ENCODE peak calls at places on chromosomes 16 and 17, in five cellular contexts. U is upper lobe of left lung, I is Caco-2, S is small intestine, P is tibial artery. B is an unnamed sample. For H3K27me3, the result is how much of the 10 kb centered on the place peaks cover.

GRCh38 chr17:58587713-58588117 is 73.3 kb upstream of the MTMR4 start:
- DNase-seq in U (no peak), I (peak), S (peak), P (peak), B (peak)

GRCh38 chr17:4566785-4567184 is 6.4 kb upstream of the GGT6 start:
- DNase-seq in U (no peak), I (peak), S (peak), P (no peak), B (no peak)

GRCh38 chr17:29138184-29138955 is 41.8 kb downstream of the MYO18A start:
- DNase-seq in U (no peak), I (no peak), S (no peak), P (peak), B (peak)

GRCh38 chr17:70241071-70241470 is 71.7 kb downstream of the KCNJ2 start:
- DNase-seq in U (no peak), I (no peak), S (no peak), P (no peak), B (no peak)

GRCh38 chr17:78898075-78898836 is 4.7 kb downstream of the CEP295NL start:
- DNase-seq in U (no peak), I (peak), S (no peak), P (no peak), B (no peak)

GRCh38 chr17:74452027-74452840 is 14.2 kb upstream of the CD300A start:
- DNase-seq in U (no peak), I (no peak), S (peak), P (no peak), B (no peak)

GRCh38 chr16:50502616-50503000 is 45.6 kb upstream of the NKD1 start:
- DNase-seq in U (no peak), I (no peak), S (no peak), P (no peak), B (no peak)

GRCh38 chr17:77326636-77327035 is 185.9 kb downstream of the SEC14L1 start:
- DNase-seq in U (no peak), I (no peak), S (no peak), P (peak), B (no peak)

GRCh38 chr17:74757502-74757901 is 9.1 kb downstream of the NHERF1 start:
- DNase-seq in U (no peak), I (no peak), S (peak), P (no peak), B (no peak)

DNA sequence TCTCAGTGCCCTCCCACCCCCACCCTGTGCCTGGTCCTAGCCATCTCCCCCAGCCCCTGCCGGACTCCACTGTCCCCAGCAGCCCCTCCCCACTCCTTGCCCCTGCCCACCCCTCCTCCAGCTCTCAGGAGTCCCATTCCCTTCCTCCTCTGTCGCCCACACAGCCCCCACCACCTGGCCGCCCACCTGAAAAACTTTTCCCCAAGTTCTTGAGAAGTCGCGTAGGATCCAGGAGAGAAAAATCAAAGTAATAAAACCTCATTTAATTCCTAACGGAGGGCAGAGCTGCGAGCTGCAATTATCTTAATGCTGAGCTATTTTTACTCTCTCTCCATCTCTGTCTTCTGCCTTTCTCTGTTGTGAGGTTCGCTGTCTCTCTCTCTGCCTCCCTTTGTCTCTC is 2.4 kb upstream of the PPP1R1B start:
- DNase-seq in U (no peak), I (no peak), S (no peak), P (no peak), B (no peak)
- H3K27me3 ChIP-seq in U (under half), I (under half), S (under half), P (under half), B (under half)

GRCh38 chr17:60151355-60151754 is 1.6 kb downstream of the CA4 start:
- DNase-seq in U (no peak), I (no peak), S (no peak), P (no peak), B (no peak)
- H3K27me3 ChIP-seq in U (under half), I (under half), S (under half), P (under half), B (half or more)

DNA sequence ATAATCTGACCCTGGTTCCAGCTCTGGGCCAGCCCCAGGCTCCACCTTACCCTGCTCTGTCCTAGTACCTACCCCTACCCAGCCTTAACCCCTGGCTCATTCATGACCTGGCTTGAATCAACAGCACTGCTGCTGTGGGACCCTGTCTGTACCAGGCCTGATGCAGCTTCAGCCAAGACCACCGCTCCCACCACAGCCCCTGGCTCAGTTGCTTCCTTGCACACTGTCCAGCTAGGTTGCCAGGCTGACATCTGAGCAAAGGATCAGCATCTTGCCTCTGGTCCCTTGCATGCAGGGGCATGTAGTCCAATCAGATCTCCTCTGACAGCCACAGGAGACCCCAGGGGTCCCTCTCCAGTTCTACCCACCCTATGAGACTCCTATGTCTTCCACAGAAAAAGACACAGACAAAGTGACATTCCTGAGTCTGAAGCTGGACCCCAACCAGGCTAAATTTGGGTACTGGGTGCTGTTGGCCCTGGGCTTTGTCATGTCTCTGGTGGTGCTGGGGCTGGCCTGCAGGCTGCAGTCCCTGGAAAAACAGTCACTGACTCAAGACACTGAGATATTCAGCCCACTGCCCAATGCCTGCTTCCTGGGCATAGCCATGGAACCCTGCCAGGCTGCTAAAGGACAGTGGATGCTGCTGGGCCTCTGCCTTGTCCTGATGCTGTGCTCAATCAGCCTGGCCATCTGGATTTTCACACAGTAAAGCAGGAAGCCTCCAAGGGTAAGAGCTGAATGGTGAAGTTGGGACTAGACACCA is 3.9 kb upstream of the KCNH6 start:
- DNase-seq in U (no peak), I (no peak), S (no peak), P (no peak), B (no peak)
- H3K27me3 ChIP-seq in U (under half), I (under half), S (under half), P (under half), B (under half)

DNA sequence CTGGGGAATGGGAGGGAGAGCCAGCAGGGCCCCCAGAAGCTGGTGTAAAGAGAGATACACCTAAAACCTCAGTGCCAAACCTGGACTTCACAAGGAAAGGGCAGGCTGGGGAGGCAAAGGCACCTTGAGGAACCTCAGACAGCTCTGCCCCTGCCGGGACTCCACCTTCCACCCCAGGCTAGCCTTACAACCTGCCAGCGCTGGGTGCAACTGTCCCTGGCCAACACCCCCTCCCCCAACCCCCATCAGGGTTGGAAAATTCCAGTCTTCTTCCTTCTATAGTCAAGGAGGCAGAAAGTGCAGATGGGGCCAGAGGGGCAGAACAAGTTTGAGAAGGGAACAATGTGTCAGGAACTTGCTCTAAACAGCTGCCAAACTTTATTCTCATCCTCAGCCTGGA is 2.2 kb downstream of the YBX2 start:
- DNase-seq in U (no peak), I (no peak), S (no peak), P (no peak), B (peak)
- H3K27me3 ChIP-seq in U (under half), I (under half), S (under half), P (under half), B (under half)

DNA sequence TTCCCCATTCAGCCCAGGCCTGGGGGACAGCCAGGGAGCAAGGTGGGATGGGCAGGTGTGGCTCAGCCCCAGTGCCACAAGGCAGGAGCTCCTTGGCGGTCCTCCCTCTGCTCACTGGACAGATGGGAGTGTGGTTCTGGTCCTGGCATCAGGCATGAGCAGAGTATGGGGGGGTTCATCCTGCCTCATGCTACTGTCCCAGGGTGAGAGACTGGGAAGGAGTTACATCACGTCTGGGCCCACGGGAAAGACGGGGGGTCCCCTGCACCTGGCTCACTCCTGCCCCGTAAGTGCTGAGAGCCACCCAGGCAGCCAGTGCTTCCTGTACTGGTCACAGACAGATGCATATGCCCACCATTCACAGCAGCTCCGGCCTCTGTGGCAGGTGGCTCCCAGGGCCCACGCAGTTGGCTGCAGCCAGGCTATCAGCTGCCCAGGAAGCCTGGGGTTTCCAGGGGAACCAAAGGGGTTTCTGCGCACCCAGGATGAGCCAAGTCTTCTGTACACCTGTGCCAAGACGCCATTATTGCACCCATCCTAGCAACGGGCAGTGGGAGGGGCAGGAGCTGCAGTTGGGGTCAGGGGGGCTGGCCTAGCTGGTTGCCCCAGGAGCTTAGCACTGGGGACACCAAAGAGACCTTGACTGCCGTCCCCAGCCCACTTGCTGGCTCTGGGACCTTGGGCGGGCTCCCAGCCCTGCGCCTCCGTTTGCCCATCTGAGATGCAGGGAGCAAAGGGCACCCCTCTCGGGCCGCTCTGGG is 1.9 kb downstream of the BAIAP3 start:
- DNase-seq in U (peak), I (no peak), S (peak), P (no peak), B (no peak)
- H3K27me3 ChIP-seq in U (under half), I (under half), S (under half), P (under half), B (under half)